ENCODE peak calls at places on chromosomes 6 and 20, in four cellular contexts. M is PC-3, T is mammary epithelial cell, N is H9. S is an unnamed sample.

GRCh38 chr6:16654703-16655102 is 106.6 kb downstream of the ATXN1 start:
- DNase-seq in N (no peak), M (no peak), T (no peak), S (no peak)

GRCh38 chr6:147135211-147135672 is 69.0 kb upstream of the STXBP5 start:
- DNase-seq in M (peak), N (no peak), T (peak), S (peak)

GRCh38 chr6:149012040-149012545 is 265.3 kb downstream of the UST start:
- DNase-seq in N (no peak), M (peak), T (peak), S (peak)

GRCh38 chr6:41555326-41556300 is 9.4 kb downstream of the FOXP4 start:
- DNase-seq in M (no peak), T (no peak), N (no peak), S (no peak)

GRCh38 chr20:62495798-62496325 is 20.1 kb upstream of the GATA5 start:
- DNase-seq in M (no peak), T (no peak), N (no peak), S (no peak)

GRCh38 chr6:14739830-14740229 is 506.0 kb upstream of the JARID2 start:
- DNase-seq in N (no peak), T (no peak), M (no peak), S (no peak)

GRCh38 chr6:10210052-10210451 is 204.8 kb downstream of the TFAP2A start:
- DNase-seq in M (peak), N (no peak), T (peak), S (no peak)

GRCh38 chr6:43989556-43990248 is 137.6 kb downstream of the MRPL14 start:
- DNase-seq in N (no peak), M (no peak), T (no peak), S (no peak)

GRCh38 chr6:70763754-70764153 is 96.1 kb downstream of the SMAP1 start:
- DNase-seq in M (no peak), N (no peak), T (peak), S (no peak)

GRCh38 chr20:58340853-58341252 is 31.3 kb downstream of the RAB22A start:
- DNase-seq in M (peak), T (no peak), N (no peak), S (no peak)

GRCh38 chr20:32052090-32052791 is at the start of gene HCK:
- DNase-seq in N (no peak), T (no peak), M (no peak), S (no peak)

GRCh38 chr6:162706236-162706635 is 21.3 kb downstream of the PRKN start:
- DNase-seq in N (no peak), T (no peak), M (no peak), S (peak)

GRCh38 chr20:53157443-53158408 is 185.6 kb downstream of the TSHZ2 start:
- DNase-seq in T (peak), N (peak), M (peak), S (peak)

GRCh38 chr20:7696311-7696710 is 243.9 kb downstream of the HAO1 start:
- DNase-seq in T (peak), M (peak), N (no peak), S (peak)

GRCh38 chr20:49747707-49748524 is 34.2 kb upstream of the B4GALT5 start:
- DNase-seq in N (no peak), M (no peak), T (no peak), S (peak)

GRCh38 chr20:36149469-36149868 is 5.1 kb upstream of the EPB41L1 start:
- DNase-seq in N (no peak), M (no peak), T (no peak), S (no peak)

GRCh38 chr6:40520108-40520507 is 67.1 kb downstream of the LRFN2 start:
- DNase-seq in N (no peak), M (no peak), T (no peak), S (no peak)

GRCh38 chr20:49132995-49133451 is 55.1 kb downstream of the STAU1 start:
- DNase-seq in T (peak), M (peak), N (peak), S (peak)

GRCh38 chr6:294656-295565 is 2.6 kb downstream of the DUSP22 start:
- DNase-seq in M (no peak), N (no peak), T (no peak), S (no peak)

GRCh38 chr6:7707787-7708186 is 18.1 kb upstream of the BMP6 start:
- DNase-seq in T (no peak), N (no peak), M (peak), S (no peak)

GRCh38 chr6:120354452-120355098 is 979.7 kb downstream of the TBC1D32 start:
- DNase-seq in N (no peak), M (peak), T (peak), S (no peak)

GRCh38 chr20:17485017-17485416 is 46.2 kb downstream of the BFSP1 start:
- DNase-seq in N (no peak), T (peak), M (no peak), S (no peak)

GRCh38 chr6:36444470-36444869 is 1.7 kb downstream of the KCTD20 start:
- DNase-seq in M (no peak), T (peak), N (no peak), S (peak)
- H3K9ac ChIP-seq in M (peak), T (peak), N (peak), S (no peak)

DNA sequence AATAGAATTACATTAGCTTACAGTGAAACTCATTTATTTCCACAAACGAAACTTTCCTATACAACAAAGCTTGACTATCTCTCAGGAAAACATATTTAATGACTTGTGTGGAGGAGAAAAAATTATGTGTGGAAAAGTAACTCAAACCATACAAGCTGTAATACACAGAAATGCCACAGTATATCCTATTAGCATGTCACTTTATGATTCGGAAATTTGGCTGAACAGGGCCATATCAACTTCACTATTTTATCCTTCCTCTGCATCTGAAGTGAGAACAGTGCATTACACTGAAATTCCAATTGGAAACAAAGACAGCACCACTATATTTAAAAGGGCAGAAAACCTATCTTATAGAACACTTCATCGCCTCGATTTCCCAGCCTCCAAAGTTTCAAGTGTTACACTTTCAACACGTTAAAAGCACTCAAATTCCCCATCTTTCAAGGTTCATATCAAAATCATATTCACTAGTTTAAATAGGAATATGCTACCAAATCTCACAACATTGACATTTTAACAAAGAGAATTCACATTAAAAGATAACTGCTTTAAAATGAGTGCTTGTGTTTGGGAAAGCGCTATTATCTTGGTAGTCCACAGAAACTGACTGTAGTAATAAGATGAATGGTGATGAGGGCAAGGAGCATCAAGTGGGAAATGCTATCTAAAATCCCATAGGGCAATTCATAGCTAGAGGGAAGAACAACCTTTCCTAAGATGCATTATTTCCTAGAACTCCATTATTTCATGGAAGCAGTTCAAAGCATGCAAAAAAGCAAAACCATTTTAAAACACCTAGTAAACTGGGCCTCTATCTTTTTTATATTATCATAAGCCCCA is 1.8 kb downstream of the REV3L start:
- DNase-seq in N (no peak), T (peak), M (no peak), S (peak)
- H3K9ac ChIP-seq in N (no peak), T (peak), M (peak), S (peak)

GRCh38 chr20:21510414-21510971 is 3.4 kb downstream of the NKX2-2 start:
- DNase-seq in M (no peak), T (no peak), N (peak), S (peak)

GRCh38 chr20:21510995-21511394 is 2.9 kb downstream of the NKX2-2 start:
- DNase-seq in M (no peak), T (no peak), N (no peak), S (no peak)

GRCh38 chr20:21508230-21509078 is 5.4 kb downstream of the NKX2-2 start:
- DNase-seq in T (no peak), M (no peak), N (peak), S (no peak)

GRCh38 chr20:21509079-21509596 is 4.7 kb downstream of the NKX2-2 start:
- DNase-seq in M (no peak), N (no peak), T (no peak), S (no peak)

DNA sequence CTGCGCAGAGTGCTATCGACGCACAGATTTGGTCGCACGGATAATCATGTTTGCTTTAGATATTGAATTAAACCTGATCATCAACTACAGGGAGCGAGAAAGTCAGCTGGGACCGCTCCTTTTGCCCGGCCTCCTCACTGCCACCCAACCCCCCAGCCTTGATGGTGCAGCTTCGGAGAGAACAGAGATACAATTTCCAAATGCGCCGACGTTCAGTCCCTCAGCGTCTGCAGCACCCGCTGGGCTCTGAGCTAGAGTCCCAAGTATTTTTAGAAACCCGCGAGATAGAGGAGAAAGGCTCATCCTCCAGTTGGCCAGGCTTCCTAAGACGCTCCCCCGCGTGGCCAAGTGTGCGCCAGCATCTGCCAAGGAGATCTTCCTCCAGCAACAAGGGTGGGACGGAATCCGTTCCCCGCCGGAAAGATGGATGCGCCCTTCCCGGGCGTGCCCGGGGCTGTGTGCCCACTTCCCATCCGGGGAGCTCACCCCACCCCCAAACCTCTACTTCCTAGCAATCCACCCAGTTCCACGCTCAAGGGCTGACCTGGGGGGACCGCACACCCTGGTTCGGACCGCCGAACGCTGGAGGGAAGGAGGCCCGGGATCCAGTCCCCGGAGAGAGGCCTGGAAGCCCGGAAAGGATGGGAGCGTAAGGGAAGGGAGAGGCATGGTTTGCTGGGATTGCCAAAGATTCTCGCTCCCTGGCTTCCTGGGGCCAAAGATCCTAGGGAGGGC is 4.1 kb downstream of the NKX2-2 start:
- DNase-seq in N (peak), T (no peak), M (no peak), S (peak)
- H3K9ac ChIP-seq in N (no peak), T (no peak), M (no peak), S (no peak)

DNA sequence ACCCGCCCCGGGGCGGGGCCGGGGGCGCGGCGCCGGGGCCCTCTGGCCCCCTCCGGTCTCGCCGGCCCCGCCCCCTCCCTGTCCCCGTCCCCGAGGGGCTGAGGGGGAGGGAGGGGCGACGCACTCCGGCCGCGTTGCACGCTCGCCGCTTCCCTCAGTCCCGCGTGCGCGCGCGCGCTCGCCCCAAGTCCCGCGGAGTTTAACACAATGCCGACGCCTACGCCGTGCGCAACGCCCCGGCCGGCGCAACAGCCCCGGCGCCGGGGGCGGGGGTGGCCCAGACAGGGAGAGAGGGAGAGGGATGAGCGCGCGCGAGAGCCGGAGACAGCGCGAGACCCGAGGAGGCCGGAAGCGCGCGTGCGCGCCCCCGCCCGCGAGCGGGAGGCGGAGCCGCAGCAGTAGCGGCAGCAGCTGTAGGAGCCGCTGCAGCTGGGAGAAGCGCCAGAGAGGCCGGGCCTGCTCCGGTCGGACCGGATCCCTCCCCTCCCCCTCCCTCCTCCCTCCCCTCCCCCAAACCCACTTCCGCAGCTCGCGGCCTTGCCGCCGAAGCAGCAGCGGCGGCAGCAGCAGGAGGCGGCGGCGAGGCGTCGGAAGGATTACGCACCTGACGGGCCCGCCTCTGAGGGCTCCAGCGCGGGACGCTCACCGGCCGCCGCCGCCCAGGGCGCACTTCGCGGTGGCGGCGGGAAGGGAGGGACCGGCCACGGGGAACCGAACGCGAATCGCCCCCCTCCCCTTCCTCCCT is 911 bp downstream of the ZBTB2 start:
- DNase-seq in N (peak), T (peak), M (peak), S (peak)
- H3K9ac ChIP-seq in N (peak), T (peak), M (peak), S (peak)

GRCh38 chr6:134632034-134632433 is 314.1 kb upstream of the SGK1 start:
- DNase-seq in T (no peak), M (no peak), N (no peak), S (no peak)
- H3K9ac ChIP-seq in T (no peak), M (no peak), N (no peak), S (no peak)

GRCh38 chr6:143615785-143616184 is 62.0 kb upstream of the PHACTR2 start:
- DNase-seq in N (no peak), M (no peak), T (no peak), S (no peak)
- H3K9ac ChIP-seq in N (no peak), M (no peak), T (no peak), S (no peak)

GRCh38 chr6:131762984-131763383 is 44.8 kb upstream of the ENPP1 start:
- DNase-seq in M (no peak), N (no peak), T (no peak), S (peak)
- H3K9ac ChIP-seq in M (no peak), N (no peak), T (no peak), S (no peak)

DNA sequence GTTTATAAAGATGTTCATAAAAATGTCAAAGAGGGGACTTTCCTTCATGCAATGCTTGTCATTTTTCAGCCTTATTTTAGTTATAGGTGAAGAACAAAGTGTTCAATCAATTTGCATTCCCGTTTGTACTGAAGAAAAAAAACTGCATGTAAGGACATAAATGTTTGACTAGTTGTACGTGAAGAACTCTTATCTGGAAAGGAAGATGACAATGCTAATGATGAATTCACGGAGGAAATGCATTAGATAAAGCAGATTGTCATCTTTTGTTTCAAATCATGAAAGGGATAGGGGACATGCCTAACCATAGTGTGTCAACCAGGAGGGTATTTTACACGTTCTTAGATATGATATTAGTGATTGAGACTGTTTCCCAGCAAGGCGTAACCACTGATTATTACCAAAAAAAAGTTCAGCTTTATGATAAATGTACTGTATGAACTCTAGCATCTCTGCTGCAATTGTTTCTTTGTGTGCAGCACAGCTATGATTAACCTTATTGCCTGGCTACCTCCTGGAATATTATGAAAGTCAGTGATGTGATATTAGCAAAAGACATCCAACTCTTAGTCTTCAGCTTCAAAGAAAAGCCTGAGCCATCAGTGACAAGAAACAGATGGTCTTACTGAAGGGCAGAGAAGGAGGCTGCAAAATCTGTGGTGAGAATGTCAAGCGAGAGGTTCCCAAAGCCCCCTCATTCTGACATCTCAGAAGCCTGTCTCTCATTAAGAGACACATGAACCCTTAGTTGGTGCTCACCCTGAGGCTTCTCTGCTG is 89.6 kb upstream of the TNFAIP3 start:
- DNase-seq in M (no peak), T (no peak), N (no peak), S (peak)
- H3K9ac ChIP-seq in M (no peak), T (no peak), N (no peak), S (no peak)

DNA sequence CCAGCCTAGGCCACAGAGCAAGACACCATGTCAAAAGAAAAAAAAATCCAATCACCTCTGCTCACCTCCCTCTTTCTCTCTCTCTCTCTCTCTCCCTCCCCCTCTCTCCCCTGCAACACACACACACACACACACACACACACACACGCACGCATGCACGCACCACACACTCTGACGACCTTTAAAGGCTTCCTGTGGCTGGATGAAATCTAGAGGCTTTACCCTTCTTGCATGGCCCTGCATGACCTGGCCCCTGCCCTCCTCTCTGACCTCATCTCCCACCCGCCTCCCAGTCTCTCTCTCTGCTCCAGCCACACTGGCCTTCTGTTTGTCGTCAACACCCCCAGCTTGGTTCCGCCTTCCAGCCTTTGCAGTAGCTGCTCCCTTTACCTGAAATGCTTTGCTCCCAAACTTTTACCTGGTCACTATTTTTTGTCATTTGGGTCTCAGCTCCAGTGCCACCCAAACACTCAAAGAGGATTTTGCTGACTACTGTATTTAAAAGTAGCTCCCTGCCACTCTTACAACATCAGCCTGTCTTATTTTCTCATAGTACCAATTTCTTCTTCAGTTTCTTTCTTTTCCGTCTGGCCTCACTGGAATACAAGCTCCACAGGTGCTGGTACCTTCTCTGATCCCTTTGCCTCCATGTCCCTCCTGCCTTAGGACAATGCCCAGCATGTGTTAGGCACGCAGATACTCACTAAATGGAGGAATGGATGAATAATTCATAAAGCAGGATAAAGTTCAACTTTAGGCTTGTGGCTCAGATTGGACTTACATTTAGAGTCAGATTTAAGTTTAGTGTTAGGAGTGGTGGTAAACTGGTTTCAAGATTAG is 4.3 kb upstream of the LTA start:
- DNase-seq in M (no peak), N (no peak), T (no peak), S (no peak)
- H3K9ac ChIP-seq in M (no peak), N (no peak), T (no peak), S (no peak)